ENCODE peak calls at places on chromosomes 2 and 18, in four cellular contexts. One of them, this sample, is unnamed.
A peak's percentile ranks its signal among the peaks of the same experiment; 100 is the strongest.

GRCh38 chr2:120919771-120920437 is 184.2 kb downstream of the GLI2 start:
- DNase-seq in activated T-cell treated with anti-CD3 and anti-CD28 coated beads, Interleukin-2, amount 50 U/mL, for 4 hours: no peak
- DNase-seq in breast epithelium: no peak
- DNase-seq in substantia nigra: no peak
- DNase-seq in this sample: peak; percentile 88

GRCh38 chr18:55794288-55795052 is 206.5 kb upstream of the TCF4 start:
- DNase-seq in activated T-cell treated with anti-CD3 and anti-CD28 coated beads, Interleukin-2, amount 50 U/mL, for 4 hours: no peak
- DNase-seq in breast epithelium: no peak
- DNase-seq in substantia nigra: no peak
- DNase-seq in this sample: no peak

GRCh38 chr2:106708189-106708588 is 177.8 kb downstream of the ST6GAL2 start:
- DNase-seq in activated T-cell treated with anti-CD3 and anti-CD28 coated beads, Interleukin-2, amount 50 U/mL, for 4 hours: no peak
- DNase-seq in breast epithelium: no peak
- DNase-seq in substantia nigra: no peak
- DNase-seq in this sample: no peak

GRCh38 chr2:226985227-226985946 is 149.5 kb downstream of the RHBDD1 start:
- DNase-seq in substantia nigra: no peak
- DNase-seq in breast epithelium: peak; percentile 37
- DNase-seq in activated T-cell treated with anti-CD3 and anti-CD28 coated beads, Interleukin-2, amount 50 U/mL, for 4 hours: no peak
- DNase-seq in this sample: no peak

GRCh38 chr18:51519571-51519970 is 322.1 kb upstream of the MEX3C start:
- DNase-seq in breast epithelium: no peak
- DNase-seq in activated T-cell treated with anti-CD3 and anti-CD28 coated beads, Interleukin-2, amount 50 U/mL, for 4 hours: no peak
- DNase-seq in substantia nigra: no peak
- DNase-seq in this sample: no peak

GRCh38 chr2:27356056-27356381 is 545 bp downstream of the GTF3C2 start:
- DNase-seq in breast epithelium: peak; percentile 44
- DNase-seq in substantia nigra: no peak
- DNase-seq in activated T-cell treated with anti-CD3 and anti-CD28 coated beads, Interleukin-2, amount 50 U/mL, for 4 hours: no peak
- DNase-seq in this sample: peak; percentile 81

GRCh38 chr2:9951522-9952285 is at the start of gene GRHL1:
- DNase-seq in breast epithelium: peak; percentile 90
- DNase-seq in substantia nigra: peak; percentile 85
- DNase-seq in activated T-cell treated with anti-CD3 and anti-CD28 coated beads, Interleukin-2, amount 50 U/mL, for 4 hours: peak; percentile 88
- DNase-seq in this sample: peak; percentile 95

GRCh38 chr18:3056311-3056710 is 43.4 kb upstream of the LPIN2 start:
- DNase-seq in activated T-cell treated with anti-CD3 and anti-CD28 coated beads, Interleukin-2, amount 50 U/mL, for 4 hours: no peak
- DNase-seq in substantia nigra: no peak
- DNase-seq in breast epithelium: no peak
- DNase-seq in this sample: no peak

GRCh38 chr2:37625781-37626548 is 45.5 kb downstream of the CDC42EP3 start:
- DNase-seq in breast epithelium: no peak
- DNase-seq in activated T-cell treated with anti-CD3 and anti-CD28 coated beads, Interleukin-2, amount 50 U/mL, for 4 hours: peak; percentile 54
- DNase-seq in substantia nigra: no peak
- DNase-seq in this sample: no peak

GRCh38 chr2:23480991-23481797 is 96.2 kb downstream of the KLHL29 start:
- DNase-seq in activated T-cell treated with anti-CD3 and anti-CD28 coated beads, Interleukin-2, amount 50 U/mL, for 4 hours: no peak
- DNase-seq in breast epithelium: peak; percentile 60
- DNase-seq in substantia nigra: no peak
- DNase-seq in this sample: peak; percentile 38

GRCh38 chr2:43109261-43109743 is 117.1 kb downstream of the ZFP36L2 start:
- DNase-seq in breast epithelium: no peak
- DNase-seq in activated T-cell treated with anti-CD3 and anti-CD28 coated beads, Interleukin-2, amount 50 U/mL, for 4 hours: no peak
- DNase-seq in substantia nigra: no peak
- DNase-seq in this sample: no peak

GRCh38 chr2:152729844-152730243 is 11.4 kb downstream of the ARL6IP6 start:
- DNase-seq in breast epithelium: no peak
- DNase-seq in activated T-cell treated with anti-CD3 and anti-CD28 coated beads, Interleukin-2, amount 50 U/mL, for 4 hours: no peak
- DNase-seq in substantia nigra: no peak
- DNase-seq in this sample: no peak

GRCh38 chr2:237628482-237629187 is 1.2 kb downstream of the LRRFIP1 start:
- DNase-seq in breast epithelium: no peak
- DNase-seq in activated T-cell treated with anti-CD3 and anti-CD28 coated beads, Interleukin-2, amount 50 U/mL, for 4 hours: no peak
- DNase-seq in substantia nigra: no peak
- DNase-seq in this sample: no peak

GRCh38 chr2:99707592-99707991 is 217.8 kb upstream of the REV1 start:
- DNase-seq in substantia nigra: no peak
- DNase-seq in activated T-cell treated with anti-CD3 and anti-CD28 coated beads, Interleukin-2, amount 50 U/mL, for 4 hours: no peak
- DNase-seq in breast epithelium: no peak
- DNase-seq in this sample: no peak

GRCh38 chr2:217106650-217107014 is 246.8 kb upstream of the TNP1 start:
- DNase-seq in activated T-cell treated with anti-CD3 and anti-CD28 coated beads, Interleukin-2, amount 50 U/mL, for 4 hours: no peak
- DNase-seq in substantia nigra: no peak
- DNase-seq in breast epithelium: no peak
- DNase-seq in this sample: no peak

GRCh38 chr2:137952586-137953129 is 11.6 kb upstream of the HNMT start:
- DNase-seq in substantia nigra: no peak
- DNase-seq in activated T-cell treated with anti-CD3 and anti-CD28 coated beads, Interleukin-2, amount 50 U/mL, for 4 hours: no peak
- DNase-seq in breast epithelium: no peak
- DNase-seq in this sample: no peak

GRCh38 chr18:75779450-75779849 is 351.9 kb upstream of the SMIM21 start:
- DNase-seq in activated T-cell treated with anti-CD3 and anti-CD28 coated beads, Interleukin-2, amount 50 U/mL, for 4 hours: no peak
- DNase-seq in breast epithelium: no peak
- DNase-seq in substantia nigra: no peak
- DNase-seq in this sample: no peak

GRCh38 chr2:1659951-1660565 is 84.3 kb downstream of the PXDN start:
- DNase-seq in substantia nigra: no peak
- DNase-seq in breast epithelium: no peak
- DNase-seq in activated T-cell treated with anti-CD3 and anti-CD28 coated beads, Interleukin-2, amount 50 U/mL, for 4 hours: no peak
- DNase-seq in this sample: no peak

GRCh38 chr2:232611559-232612218 is 21.7 kb upstream of the EFHD1 start:
- DNase-seq in activated T-cell treated with anti-CD3 and anti-CD28 coated beads, Interleukin-2, amount 50 U/mL, for 4 hours: peak; percentile 67
- DNase-seq in substantia nigra: peak; percentile 25
- DNase-seq in breast epithelium: peak; percentile 82
- DNase-seq in this sample: peak; percentile 93

GRCh38 chr2:128982670-128983069 is 664.0 kb upstream of the HS6ST1 start:
- DNase-seq in breast epithelium: no peak
- DNase-seq in substantia nigra: no peak
- DNase-seq in activated T-cell treated with anti-CD3 and anti-CD28 coated beads, Interleukin-2, amount 50 U/mL, for 4 hours: no peak
- DNase-seq in this sample: no peak

GRCh38 chr2:159224061-159224813 is 62.3 kb downstream of the WDSUB1 start:
- DNase-seq in breast epithelium: no peak
- DNase-seq in activated T-cell treated with anti-CD3 and anti-CD28 coated beads, Interleukin-2, amount 50 U/mL, for 4 hours: no peak
- DNase-seq in substantia nigra: no peak
- DNase-seq in this sample: no peak

GRCh38 chr2:66789741-66790140 is 354.8 kb downstream of the MEIS1 start:
- DNase-seq in breast epithelium: no peak
- DNase-seq in substantia nigra: no peak
- DNase-seq in activated T-cell treated with anti-CD3 and anti-CD28 coated beads, Interleukin-2, amount 50 U/mL, for 4 hours: no peak
- DNase-seq in this sample: no peak

GRCh38 chr2:236662231-236663160 is 92.9 kb downstream of the ACKR3 start:
- DNase-seq in substantia nigra: no peak
- DNase-seq in breast epithelium: no peak
- DNase-seq in activated T-cell treated with anti-CD3 and anti-CD28 coated beads, Interleukin-2, amount 50 U/mL, for 4 hours: no peak
- DNase-seq in this sample: no peak

GRCh38 chr2:196249860-196250259 is 78.5 kb upstream of the STK17B start:
- DNase-seq in activated T-cell treated with anti-CD3 and anti-CD28 coated beads, Interleukin-2, amount 50 U/mL, for 4 hours: no peak
- DNase-seq in breast epithelium: no peak
- DNase-seq in substantia nigra: no peak
- DNase-seq in this sample: no peak

GRCh38 chr2:113105047-113105446 is 22.4 kb upstream of the IL1RN start:
- DNase-seq in substantia nigra: no peak
- DNase-seq in activated T-cell treated with anti-CD3 and anti-CD28 coated beads, Interleukin-2, amount 50 U/mL, for 4 hours: peak; percentile 29
- DNase-seq in breast epithelium: no peak
- DNase-seq in this sample: no peak

GRCh38 chr18:8813621-8814020 is 108.3 kb downstream of the MTCL1 start:
- DNase-seq in substantia nigra: no peak
- DNase-seq in activated T-cell treated with anti-CD3 and anti-CD28 coated beads, Interleukin-2, amount 50 U/mL, for 4 hours: no peak
- DNase-seq in breast epithelium: no peak
- DNase-seq in this sample: no peak

GRCh38 chr2:45220227-45220626 is 211.0 kb upstream of the SIX2 start:
- DNase-seq in breast epithelium: no peak
- DNase-seq in substantia nigra: no peak
- DNase-seq in activated T-cell treated with anti-CD3 and anti-CD28 coated beads, Interleukin-2, amount 50 U/mL, for 4 hours: no peak
- DNase-seq in this sample: no peak

GRCh38 chr18:33830210-33830609 is 252.2 kb downstream of the ASXL3 start:
- DNase-seq in activated T-cell treated with anti-CD3 and anti-CD28 coated beads, Interleukin-2, amount 50 U/mL, for 4 hours: no peak
- DNase-seq in breast epithelium: no peak
- DNase-seq in substantia nigra: no peak
- DNase-seq in this sample: no peak

GRCh38 chr2:24617431-24617830 is 126.4 kb downstream of the NCOA1 start:
- DNase-seq in activated T-cell treated with anti-CD3 and anti-CD28 coated beads, Interleukin-2, amount 50 U/mL, for 4 hours: no peak
- DNase-seq in substantia nigra: no peak
- DNase-seq in breast epithelium: no peak
- DNase-seq in this sample: no peak

GRCh38 chr18:33749831-33750230 is 171.8 kb downstream of the ASXL3 start:
- DNase-seq in activated T-cell treated with anti-CD3 and anti-CD28 coated beads, Interleukin-2, amount 50 U/mL, for 4 hours: no peak
- DNase-seq in breast epithelium: no peak
- DNase-seq in substantia nigra: no peak
- DNase-seq in this sample: no peak

GRCh38 chr2:233448220-233448559 is 93.9 kb downstream of the DGKD start:
- DNase-seq in breast epithelium: no peak
- DNase-seq in activated T-cell treated with anti-CD3 and anti-CD28 coated beads, Interleukin-2, amount 50 U/mL, for 4 hours: no peak
- DNase-seq in substantia nigra: no peak
- DNase-seq in this sample: peak; percentile 67

GRCh38 chr2:226701052-226701451 is 98.6 kb downstream of the IRS1 start:
- DNase-seq in activated T-cell treated with anti-CD3 and anti-CD28 coated beads, Interleukin-2, amount 50 U/mL, for 4 hours: no peak
- DNase-seq in substantia nigra: no peak
- DNase-seq in breast epithelium: no peak
- DNase-seq in this sample: no peak

GRCh38 chr2:177396630-177397460 is 4.3 kb downstream of the AGPS start:
- DNase-seq in substantia nigra: no peak
- DNase-seq in breast epithelium: peak; percentile 21
- DNase-seq in activated T-cell treated with anti-CD3 and anti-CD28 coated beads, Interleukin-2, amount 50 U/mL, for 4 hours: no peak
- DNase-seq in this sample: no peak